ENCODE peak calls at places on chromosomes 11 and 22, in seven cellular contexts. S, Z, O, K, C, U and L are unnamed samples.

GRCh38 chr22:49411236-49411635 is 416.4 kb downstream of the BRD1 start:
- DNase-seq in U (peak), K (no peak), S (no peak), O (no peak), Z (no peak), C (no peak), L (no peak)

GRCh38 chr22:25754527-25755202 is 12.7 kb downstream of the MYO18B start:
- DNase-seq in Z (no peak), S (no peak), O (no peak), U (no peak), C (peak), K (peak), L (no peak)

GRCh38 chr11:87392665-87393064 is 354.9 kb downstream of the TMEM135 start:
- DNase-seq in Z (no peak), O (no peak), U (no peak), K (no peak), S (no peak), C (no peak), L (no peak)

GRCh38 chr22:38315801-38316339 is 1.4 kb downstream of the CSNK1E start:
- DNase-seq in K (no peak), Z (no peak), C (no peak), S (no peak), O (no peak), U (no peak), L (no peak)

GRCh38 chr22:29715240-29715639 is 4.6 kb upstream of the CABP7 start:
- DNase-seq in K (no peak), O (no peak), C (no peak), U (no peak), S (no peak), Z (no peak), L (no peak)

GRCh38 chr11:110454609-110455008 is 24.9 kb downstream of the FDX1 start:
- DNase-seq in S (no peak), Z (no peak), C (no peak), K (no peak), U (no peak), O (no peak), L (no peak)

GRCh38 chr11:64842366-64842759 is 2.1 kb downstream of the CDC42BPG start:
- DNase-seq in O (no peak), S (no peak), Z (no peak), K (no peak), C (no peak), U (peak), L (no peak)

GRCh38 chr11:132168326-132168725 is 797.9 kb downstream of the NTM start:
- DNase-seq in K (no peak), S (no peak), C (no peak), U (no peak), O (no peak), Z (no peak), L (no peak)

GRCh38 chr11:116422556-116422955 is 350.2 kb downstream of the BUD13 start:
- DNase-seq in U (no peak), C (no peak), Z (no peak), K (no peak), S (no peak), O (no peak), L (no peak)

GRCh38 chr22:48632641-48633246 is 1194.9 kb downstream of the BRD1 start:
- DNase-seq in K (no peak), U (no peak), S (no peak), O (no peak), C (no peak), Z (no peak), L (no peak)

GRCh38 chr11:61874460-61874809 is 16.9 kb downstream of the FADS3 start:
- DNase-seq in C (no peak), O (no peak), K (no peak), U (no peak), Z (no peak), S (no peak), L (no peak)

GRCh38 chr11:76803023-76803422 is 19.9 kb downstream of the TSKU start:
- DNase-seq in K (no peak), U (no peak), C (no peak), O (no peak), Z (no peak), S (no peak), L (no peak)

GRCh38 chr11:35271031-35271430 is 132.1 kb downstream of the CD44 start:
- DNase-seq in K (no peak), U (no peak), C (no peak), S (no peak), Z (no peak), O (no peak), L (no peak)

GRCh38 chr22:44622147-44622427 is 79.9 kb upstream of the PRR5 start:
- DNase-seq in Z (no peak), S (peak), O (no peak), C (no peak), K (peak), U (peak), L (no peak)

GRCh38 chr11:18534230-18534629 is 7.5 kb upstream of the TSG101 start:
- DNase-seq in U (no peak), S (no peak), O (no peak), K (no peak), Z (no peak), C (no peak), L (no peak)

GRCh38 chr11:12137938-12138731 is 27.7 kb downstream of the MICAL2 start:
- DNase-seq in K (no peak), S (no peak), O (no peak), U (no peak), Z (no peak), C (no peak), L (no peak)

GRCh38 chr22:49460662-49461371 is 366.9 kb downstream of the BRD1 start:
- DNase-seq in C (no peak), S (no peak), O (no peak), K (no peak), U (no peak), Z (no peak), L (no peak)

GRCh38 chr11:124971810-124972209 is 17.8 kb downstream of the CCDC15 start:
- DNase-seq in C (no peak), K (no peak), U (no peak), Z (no peak), O (no peak), S (no peak), L (no peak)

GRCh38 chr22:37454857-37455686 is 27.8 kb upstream of the ELFN2 start:
- DNase-seq in O (no peak), U (peak), S (no peak), Z (no peak), K (no peak), C (no peak), L (no peak)

GRCh38 chr11:72580648-72580950 is 93.6 kb downstream of the PDE2A start:
- DNase-seq in C (no peak), S (no peak), U (peak), Z (no peak), K (peak), O (no peak), L (no peak)

GRCh38 chr11:56521955-56522354 is 21.1 kb downstream of the OR5M11 start:
- DNase-seq in Z (no peak), S (no peak), U (peak), K (no peak), O (no peak), C (no peak), L (no peak)

GRCh38 chr11:26862801-26863200 is 131.1 kb upstream of the FIBIN start:
- DNase-seq in K (no peak), U (no peak), O (no peak), C (no peak), Z (no peak), S (no peak), L (no peak)